ENCODE peak calls at places on chromosome 19, in six cellular contexts. One of them, this sample, is unnamed.

GRCh38 chr19:12000152-12000981 is 35.1 kb downstream of the ZNF433 start:
- DNase-seq in uterus: no peak
- DNase-seq in CD8-positive, alpha-beta T cell: no peak
- DNase-seq in tibial nerve: no peak
- DNase-seq in AG10803: peak
- DNase-seq in AG04450: no peak
- DNase-seq in this sample: no peak

GRCh38 chr19:28341810-28342350 is 871.1 kb downstream of the UQCRFS1 start:
- DNase-seq in uterus: no peak
- DNase-seq in CD8-positive, alpha-beta T cell: no peak
- DNase-seq in tibial nerve: no peak
- DNase-seq in AG10803: no peak
- DNase-seq in AG04450: no peak
- DNase-seq in this sample: no peak

GRCh38 chr19:46776927-46777911 is 11.2 kb downstream of the SLC1A5 start:
- DNase-seq in uterus: no peak
- DNase-seq in CD8-positive, alpha-beta T cell: no peak
- DNase-seq in tibial nerve: no peak
- DNase-seq in AG10803: no peak
- DNase-seq in AG04450: no peak
- DNase-seq in this sample: no peak

GRCh38 chr19:9836021-9836420 is 903 bp downstream of the PIN1 start:
- DNase-seq in uterus: no peak
- DNase-seq in CD8-positive, alpha-beta T cell: no peak
- DNase-seq in tibial nerve: no peak
- DNase-seq in AG10803: peak
- DNase-seq in AG04450: no peak
- DNase-seq in this sample: no peak

GRCh38 chr19:22327321-22327720 is 41.1 kb downstream of the ZNF729 start:
- DNase-seq in uterus: no peak
- DNase-seq in CD8-positive, alpha-beta T cell: no peak
- DNase-seq in tibial nerve: no peak
- DNase-seq in AG10803: no peak
- DNase-seq in AG04450: no peak
- DNase-seq in this sample: no peak

GRCh38 chr19:2475702-2476450 is at the start of gene GADD45B:
- DNase-seq in uterus: peak
- DNase-seq in CD8-positive, alpha-beta T cell: peak
- DNase-seq in tibial nerve: peak
- DNase-seq in AG10803: peak
- DNase-seq in AG04450: peak
- DNase-seq in this sample: peak

GRCh38 chr19:2765376-2765775 is 17.7 kb downstream of the SGTA start:
- DNase-seq in uterus: no peak
- DNase-seq in CD8-positive, alpha-beta T cell: no peak
- DNase-seq in tibial nerve: no peak
- DNase-seq in AG10803: no peak
- DNase-seq in AG04450: no peak
- DNase-seq in this sample: no peak

GRCh38 chr19:4436231-4436630 is 21.4 kb downstream of the UBXN6 start:
- DNase-seq in uterus: no peak
- DNase-seq in CD8-positive, alpha-beta T cell: no peak
- DNase-seq in tibial nerve: no peak
- DNase-seq in AG10803: no peak
- DNase-seq in AG04450: no peak
- DNase-seq in this sample: no peak

GRCh38 chr19:18541992-18542935 is 1.1 kb downstream of the FKBP8 start:
- DNase-seq in uterus: no peak
- DNase-seq in CD8-positive, alpha-beta T cell: no peak
- DNase-seq in tibial nerve: no peak
- DNase-seq in AG10803: no peak
- DNase-seq in AG04450: no peak
- DNase-seq in this sample: no peak

GRCh38 chr19:13160557-13160956 is 10.3 kb downstream of the IER2 start:
- DNase-seq in uterus: no peak
- DNase-seq in CD8-positive, alpha-beta T cell: no peak
- DNase-seq in tibial nerve: no peak
- DNase-seq in AG10803: peak
- DNase-seq in AG04450: no peak
- DNase-seq in this sample: no peak

GRCh38 chr19:7639863-7640348 is 3.0 kb downstream of the STXBP2 start:
- DNase-seq in uterus: no peak
- DNase-seq in CD8-positive, alpha-beta T cell: no peak
- DNase-seq in tibial nerve: no peak
- DNase-seq in AG10803: no peak
- DNase-seq in AG04450: no peak
- DNase-seq in this sample: no peak

GRCh38 chr19:7638802-7639465 is 2.0 kb downstream of the STXBP2 start:
- DNase-seq in uterus: no peak
- DNase-seq in CD8-positive, alpha-beta T cell: no peak
- DNase-seq in tibial nerve: no peak
- DNase-seq in AG10803: no peak
- DNase-seq in AG04450: no peak
- DNase-seq in this sample: no peak

GRCh38 chr19:7642295-7643046 is 5.6 kb downstream of the STXBP2 start:
- DNase-seq in uterus: no peak
- DNase-seq in CD8-positive, alpha-beta T cell: no peak
- DNase-seq in tibial nerve: no peak
- DNase-seq in AG10803: no peak
- DNase-seq in AG04450: no peak
- DNase-seq in this sample: no peak

GRCh38 chr19:7640803-7641202 is 3.9 kb downstream of the STXBP2 start:
- DNase-seq in uterus: no peak
- DNase-seq in CD8-positive, alpha-beta T cell: no peak
- DNase-seq in tibial nerve: no peak
- DNase-seq in AG10803: no peak
- DNase-seq in AG04450: no peak
- DNase-seq in this sample: no peak

DNA sequence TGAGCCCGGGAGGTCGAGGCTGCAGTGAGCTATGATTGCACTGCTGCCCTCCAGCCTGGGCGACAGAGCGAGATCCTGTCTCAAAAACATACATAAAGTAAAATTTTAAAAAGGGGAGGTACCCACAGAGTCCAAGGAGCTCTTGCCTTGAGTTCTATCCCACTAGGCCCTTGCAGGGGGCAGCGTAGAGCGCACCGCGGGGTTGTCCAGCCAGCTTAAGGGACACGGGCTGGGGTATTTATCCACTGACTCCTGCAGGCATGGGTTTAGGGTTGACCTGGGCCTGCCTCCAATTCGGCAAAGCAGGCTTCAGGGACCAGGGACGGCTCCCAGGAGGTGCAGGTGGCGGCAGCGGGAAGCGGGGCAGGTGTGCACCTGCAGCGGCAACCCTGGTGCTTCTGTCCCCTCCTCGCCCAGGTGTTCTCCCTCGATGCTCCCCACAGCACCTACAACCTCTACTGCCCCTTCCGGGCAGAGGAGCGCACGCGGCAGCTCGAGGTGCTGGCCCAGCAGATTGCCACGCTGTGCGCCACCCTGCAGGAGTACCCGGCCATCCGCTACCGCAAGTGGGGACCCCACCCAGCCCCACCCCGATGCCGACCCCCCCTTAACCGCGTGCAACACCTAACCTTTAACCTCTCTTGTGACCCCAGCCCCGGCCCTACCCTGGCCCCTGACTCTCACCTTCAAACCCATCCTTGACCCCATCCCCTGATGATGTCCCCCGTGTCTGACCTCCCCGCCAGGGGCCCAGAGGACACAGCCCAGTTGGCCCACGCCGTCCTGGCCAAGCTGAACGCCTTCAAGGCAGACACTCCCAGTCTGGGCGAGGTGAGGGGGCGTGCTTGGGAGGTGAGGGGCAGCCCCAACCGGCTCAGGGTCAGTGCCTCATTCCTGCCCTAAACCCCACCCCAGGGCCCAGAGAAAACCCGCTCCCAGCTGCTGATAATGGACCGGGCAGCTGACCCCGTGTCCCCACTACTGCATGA is 4.7 kb downstream of the STXBP2 start:
- DNase-seq in uterus: no peak
- DNase-seq in CD8-positive, alpha-beta T cell: no peak
- DNase-seq in tibial nerve: no peak
- DNase-seq in AG10803: no peak
- DNase-seq in AG04450: no peak
- DNase-seq in this sample: no peak
- TF ChIP-seq CTCF in uterus: no peak
- TF ChIP-seq CTCF in CD8-positive, alpha-beta T cell: no peak
- TF ChIP-seq CTCF in tibial nerve: no peak
- TF ChIP-seq CTCF in AG10803: no peak
- TF ChIP-seq CTCF in AG04450: no peak
- TF ChIP-seq CTCF in this sample: peak

GRCh38 chr19:1362385-1363257 is 21.1 kb upstream of the NDUFS7 start:
- DNase-seq in uterus: no peak
- DNase-seq in CD8-positive, alpha-beta T cell: no peak
- DNase-seq in tibial nerve: no peak
- DNase-seq in AG10803: no peak
- DNase-seq in AG04450: no peak
- DNase-seq in this sample: no peak

GRCh38 chr19:1365306-1365963 is 18.3 kb upstream of the NDUFS7 start:
- DNase-seq in uterus: no peak
- DNase-seq in CD8-positive, alpha-beta T cell: no peak
- DNase-seq in tibial nerve: no peak
- DNase-seq in AG10803: no peak
- DNase-seq in AG04450: no peak
- DNase-seq in this sample: no peak

GRCh38 chr19:1365964-1366695 is 17.6 kb upstream of the NDUFS7 start:
- DNase-seq in uterus: no peak
- DNase-seq in CD8-positive, alpha-beta T cell: no peak
- DNase-seq in tibial nerve: no peak
- DNase-seq in AG10803: no peak
- DNase-seq in AG04450: no peak
- DNase-seq in this sample: no peak

GRCh38 chr19:1363599-1363998 is 20.1 kb upstream of the NDUFS7 start:
- DNase-seq in uterus: no peak
- DNase-seq in CD8-positive, alpha-beta T cell: peak
- DNase-seq in tibial nerve: no peak
- DNase-seq in AG10803: no peak
- DNase-seq in AG04450: no peak
- DNase-seq in this sample: no peak

GRCh38 chr19:1364070-1364719 is 19.5 kb upstream of the NDUFS7 start:
- DNase-seq in uterus: no peak
- DNase-seq in CD8-positive, alpha-beta T cell: no peak
- DNase-seq in tibial nerve: no peak
- DNase-seq in AG10803: no peak
- DNase-seq in AG04450: no peak
- DNase-seq in this sample: no peak
- TF ChIP-seq CTCF in uterus: no peak
- TF ChIP-seq CTCF in CD8-positive, alpha-beta T cell: peak
- TF ChIP-seq CTCF in tibial nerve: no peak
- TF ChIP-seq CTCF in AG10803: peak
- TF ChIP-seq CTCF in AG04450: peak
- TF ChIP-seq CTCF in this sample: peak

GRCh38 chr19:42079276-42079669 is 3.3 kb downstream of the ZNF574 start:
- DNase-seq in uterus: no peak
- DNase-seq in CD8-positive, alpha-beta T cell: no peak
- DNase-seq in tibial nerve: no peak
- DNase-seq in AG10803: no peak
- DNase-seq in AG04450: no peak
- DNase-seq in this sample: no peak

GRCh38 chr19:42080764-42081375 is 4.9 kb downstream of the ZNF574 start:
- DNase-seq in uterus: no peak
- DNase-seq in CD8-positive, alpha-beta T cell: no peak
- DNase-seq in tibial nerve: no peak
- DNase-seq in AG10803: no peak
- DNase-seq in AG04450: no peak
- DNase-seq in this sample: no peak

GRCh38 chr19:42083537-42083936 is 7.6 kb downstream of the ZNF574 start:
- DNase-seq in uterus: no peak
- DNase-seq in CD8-positive, alpha-beta T cell: no peak
- DNase-seq in tibial nerve: no peak
- DNase-seq in AG10803: no peak
- DNase-seq in AG04450: no peak
- DNase-seq in this sample: no peak

GRCh38 chr19:42079886-42080763 is 4.2 kb downstream of the ZNF574 start:
- DNase-seq in uterus: no peak
- DNase-seq in CD8-positive, alpha-beta T cell: no peak
- DNase-seq in tibial nerve: no peak
- DNase-seq in AG10803: no peak
- DNase-seq in AG04450: no peak
- DNase-seq in this sample: no peak

DNA sequence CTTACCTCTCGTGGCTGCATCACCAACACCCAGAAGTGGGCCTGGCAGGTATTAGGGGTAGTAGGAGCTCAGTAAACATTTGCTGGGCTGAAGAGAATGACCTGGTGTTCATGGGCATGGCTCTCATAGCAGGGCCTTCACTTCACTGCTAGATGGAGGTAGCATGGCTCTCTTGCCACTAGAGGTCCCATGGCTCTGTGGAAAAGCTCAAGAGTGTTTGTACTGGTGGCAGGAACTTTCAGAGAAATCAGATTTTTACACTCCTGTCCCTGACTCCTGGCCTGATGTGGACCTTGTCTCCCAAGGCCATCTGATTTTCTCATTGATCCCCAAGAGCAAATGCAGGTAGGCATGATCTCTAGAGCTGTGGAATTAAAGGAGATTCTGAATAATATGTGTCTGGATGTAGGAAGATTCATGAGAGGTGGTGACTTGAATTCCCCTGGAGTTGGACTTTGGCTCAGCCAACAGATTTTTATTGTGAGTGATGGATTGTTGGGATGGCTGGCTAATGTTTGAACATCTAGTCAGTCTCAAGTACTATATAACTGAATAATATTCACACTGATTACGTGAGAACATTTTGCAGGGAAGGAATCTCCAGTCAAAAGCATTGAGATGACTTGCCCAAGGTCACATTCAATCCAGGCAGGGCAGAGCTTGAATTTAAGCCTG is 5.8 kb downstream of the ZNF574 start:
- DNase-seq in uterus: no peak
- DNase-seq in CD8-positive, alpha-beta T cell: no peak
- DNase-seq in tibial nerve: no peak
- DNase-seq in AG10803: peak
- DNase-seq in AG04450: no peak
- DNase-seq in this sample: no peak
- TF ChIP-seq CTCF in uterus: no peak
- TF ChIP-seq CTCF in CD8-positive, alpha-beta T cell: peak
- TF ChIP-seq CTCF in tibial nerve: peak
- TF ChIP-seq CTCF in AG10803: peak
- TF ChIP-seq CTCF in AG04450: peak
- TF ChIP-seq CTCF in this sample: peak

GRCh38 chr19:31270897-31271568 is 78.2 kb downstream of the TSHZ3 start:
- DNase-seq in uterus: peak
- DNase-seq in CD8-positive, alpha-beta T cell: no peak
- DNase-seq in tibial nerve: no peak
- DNase-seq in AG10803: peak
- DNase-seq in AG04450: peak
- DNase-seq in this sample: peak

GRCh38 chr19:31266196-31266595 is 83.0 kb downstream of the TSHZ3 start:
- DNase-seq in uterus: no peak
- DNase-seq in CD8-positive, alpha-beta T cell: no peak
- DNase-seq in tibial nerve: no peak
- DNase-seq in AG10803: no peak
- DNase-seq in AG04450: no peak
- DNase-seq in this sample: no peak

GRCh38 chr19:31269425-31270127 is 79.7 kb downstream of the TSHZ3 start:
- DNase-seq in uterus: no peak
- DNase-seq in CD8-positive, alpha-beta T cell: no peak
- DNase-seq in tibial nerve: no peak
- DNase-seq in AG10803: no peak
- DNase-seq in AG04450: no peak
- DNase-seq in this sample: peak

GRCh38 chr19:31266731-31267130 is 82.5 kb downstream of the TSHZ3 start:
- DNase-seq in uterus: peak
- DNase-seq in CD8-positive, alpha-beta T cell: no peak
- DNase-seq in tibial nerve: no peak
- DNase-seq in AG10803: no peak
- DNase-seq in AG04450: no peak
- DNase-seq in this sample: no peak

GRCh38 chr19:31268751-31269150 is 80.5 kb downstream of the TSHZ3 start:
- DNase-seq in uterus: peak
- DNase-seq in CD8-positive, alpha-beta T cell: no peak
- DNase-seq in tibial nerve: no peak
- DNase-seq in AG10803: no peak
- DNase-seq in AG04450: no peak
- DNase-seq in this sample: peak
- TF ChIP-seq CTCF in uterus: no peak
- TF ChIP-seq CTCF in CD8-positive, alpha-beta T cell: no peak
- TF ChIP-seq CTCF in tibial nerve: no peak
- TF ChIP-seq CTCF in AG10803: no peak
- TF ChIP-seq CTCF in AG04450: no peak
- TF ChIP-seq CTCF in this sample: no peak

This sample was measured in chondrocyte.